ENCODE peak calls at places on chromosomes 16 and 17, in four cellular contexts. S is mesendoderm, V is tibial nerve, C is MM.1S. L is an unnamed sample.

GRCh38 chr16:31093132-31093703 is 1.4 kb downstream of the VKORC1 start:
- DNase-seq in C (no peak), S (peak), V (no peak), L (no peak)

GRCh38 chr16:10501016-10501607 is 79.3 kb downstream of the EMP2 start:
- DNase-seq in C (no peak), V (no peak), S (peak), L (peak)

GRCh38 chr17:59830007-59830630 is 62.6 kb downstream of the TUBD1 start:
- DNase-seq in S (no peak), C (no peak), V (no peak), L (no peak)

GRCh38 chr17:31649302-31649701 is 209.7 kb downstream of the COPRS start:
- DNase-seq in V (no peak), C (no peak), S (no peak), L (no peak)

GRCh38 chr17:83067718-83068261 is 11.6 kb upstream of the METRNL start:
- DNase-seq in V (no peak), C (peak), S (no peak), L (no peak)

GRCh38 chr17:36720131-36720530 is 118.7 kb downstream of the MRM1 start:
- DNase-seq in C (no peak), V (no peak), S (no peak), L (no peak)

GRCh38 chr17:82889496-82890338 is 49.9 kb upstream of the ZNF750 start:
- DNase-seq in C (no peak), V (no peak), S (peak), L (no peak)

GRCh38 chr17:50452627-50453300 is 15.9 kb downstream of the CHAD start:
- DNase-seq in V (no peak), C (no peak), S (no peak), L (no peak)

GRCh38 chr16:15865742-15866141 is 8.9 kb upstream of the MYH11 start:
- DNase-seq in C (no peak), S (no peak), V (no peak), L (no peak)

GRCh38 chr17:14299261-14300093 is 1.4 kb upstream of the HS3ST3B1 start:
- DNase-seq in S (peak), C (no peak), V (no peak), L (no peak)

GRCh38 chr17:46832945-46833839 is 14.7 kb upstream of the WNT3 start:
- DNase-seq in S (peak), C (no peak), V (no peak), L (no peak)

GRCh38 chr16:26550111-26550610 is 516.6 kb upstream of the C16orf82 start:
- DNase-seq in S (peak), V (no peak), C (peak), L (no peak)

GRCh38 chr17:58611331-58611730 is 80.5 kb downstream of the TEX14 start:
- DNase-seq in C (no peak), S (no peak), V (no peak), L (no peak)

GRCh38 chr16:23423496-23424049 is 29.4 kb downstream of the COG7 start:
- DNase-seq in S (no peak), V (peak), C (no peak), L (no peak)

GRCh38 chr16:11946433-11946832 is 4.6 kb upstream of the NPIPB2 start:
- DNase-seq in V (no peak), C (no peak), S (no peak), L (no peak)

GRCh38 chr17:6554871-6555330 is 1.5 kb downstream of the PITPNM3 start:
- DNase-seq in S (peak), C (no peak), V (no peak), L (no peak)

GRCh38 chr16:83906690-83907089 is 7.8 kb downstream of the MLYCD start:
- DNase-seq in C (no peak), V (no peak), S (no peak), L (no peak)

GRCh38 chr16:51872536-51872935 is 674.4 kb downstream of the TOX3 start:
- DNase-seq in S (no peak), C (no peak), V (no peak), L (no peak)

GRCh38 chr16:11913425-11914079 is 2.2 kb downstream of the GSPT1 start:
- DNase-seq in C (no peak), S (peak), V (no peak), L (no peak)

GRCh38 chr17:32349503-32349853 is 479 bp upstream of the ZNF207 start:
- DNase-seq in C (peak), V (no peak), S (peak), L (no peak)

GRCh38 chr16:66248096-66248495 is 118.4 kb upstream of the CDH5 start:
- DNase-seq in S (no peak), C (no peak), V (peak), L (no peak)

GRCh38 chr17:2436516-2436915 is 35.7 kb upstream of the MNT start:
- DNase-seq in S (no peak), V (no peak), C (peak), L (no peak)

GRCh38 chr17:44074231-44074910 is 3.8 kb downstream of the G6PC3 start:
- DNase-seq in S (no peak), V (no peak), C (no peak), L (no peak)

GRCh38 chr16:22353188-22353919 is 21.1 kb downstream of the CDR2 start:
- DNase-seq in S (peak), V (no peak), C (no peak), L (no peak)

GRCh38 chr17:30290696-30291570 is 811 bp downstream of the BLMH start:
- DNase-seq in V (no peak), S (peak), C (peak), L (peak)

GRCh38 chr16:17944345-17944744 is 392.2 kb downstream of the NPIPA8 start:
- DNase-seq in C (no peak), S (peak), V (no peak), L (no peak)

GRCh38 chr16:22342082-22342481 is 32.3 kb downstream of the CDR2 start:
- DNase-seq in C (no peak), S (no peak), V (no peak), L (no peak)

GRCh38 chr16:85564277-85565051 is 48.7 kb upstream of the GSE1 start:
- DNase-seq in S (no peak), C (no peak), V (no peak), L (no peak)

GRCh38 chr17:6577686-6578263 is 21.4 kb upstream of the PITPNM3 start:
- DNase-seq in V (no peak), C (no peak), S (peak), L (no peak)

GRCh38 chr17:48878920-48879898 is 13.4 kb upstream of the ATP5MC1 start:
- DNase-seq in V (no peak), C (peak), S (peak), L (peak)

GRCh38 chr17:64244165-64244564 is 18.9 kb downstream of the TEX2 start:
- DNase-seq in V (no peak), S (peak), C (no peak), L (no peak)

GRCh38 chr17:64242633-64243032 is 20.4 kb downstream of the TEX2 start:
- DNase-seq in V (no peak), C (no peak), S (no peak), L (no peak)

GRCh38 chr17:64240261-64240740 is 22.8 kb downstream of the TEX2 start:
- DNase-seq in S (peak), V (no peak), C (no peak), L (no peak)

GRCh38 chr17:64243340-64243739 is 19.7 kb downstream of the TEX2 start:
- DNase-seq in S (no peak), C (no peak), V (no peak), L (no peak)

DNA sequence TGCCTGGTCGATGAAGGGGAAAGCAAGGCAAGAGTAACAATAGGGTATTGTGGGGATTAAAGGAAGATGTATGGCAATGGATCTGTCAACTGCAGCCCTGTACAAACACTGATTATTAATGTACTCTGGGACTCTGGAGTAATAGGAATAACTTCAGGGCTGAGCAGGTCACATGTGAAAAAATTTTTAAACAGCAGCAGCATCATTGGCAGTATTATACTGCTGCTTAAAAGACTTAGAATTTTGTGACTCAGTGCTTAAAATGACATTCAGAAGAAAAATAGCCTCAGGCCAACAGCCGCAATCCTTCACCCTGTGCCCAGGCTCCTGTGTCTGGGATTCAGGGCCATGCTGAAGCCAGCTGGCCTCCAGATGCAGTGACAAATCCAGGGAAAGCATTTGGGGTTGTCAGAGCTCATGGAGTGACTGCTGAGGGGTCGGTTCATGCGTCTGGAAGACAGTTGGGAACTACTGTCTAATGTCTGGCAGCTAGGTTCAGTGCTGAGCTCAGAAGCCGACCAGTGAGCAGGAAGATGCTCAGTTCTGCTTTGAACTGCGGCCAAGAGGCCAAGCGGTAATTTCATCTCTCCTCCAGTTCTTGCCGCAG is 22.2 kb downstream of the TEX2 start:
- DNase-seq in C (no peak), V (no peak), S (peak), L (no peak)
- H3K4me3 ChIP-seq in C (no peak), V (no peak), S (no peak), L (no peak)

DNA sequence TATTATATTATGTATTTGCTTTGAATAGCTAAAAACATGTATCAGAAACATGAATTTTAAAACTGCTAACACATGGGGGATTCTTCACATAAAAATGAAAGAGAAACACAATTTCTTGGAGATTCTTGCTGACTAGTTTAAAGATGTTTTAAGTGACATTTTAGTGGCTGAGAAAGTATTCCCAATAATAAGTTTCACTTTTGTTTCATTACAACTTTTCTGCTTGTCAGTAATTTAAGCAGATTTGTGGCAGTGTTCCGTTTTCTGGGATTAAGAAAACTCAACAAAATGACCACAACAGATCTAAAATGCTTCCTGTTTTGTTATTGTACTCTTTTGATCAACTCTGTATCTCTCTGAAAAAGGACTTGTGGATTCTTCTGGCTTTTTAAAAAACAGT is 75.9 kb downstream of the NLK start:
- DNase-seq in S (no peak), C (peak), V (no peak), L (peak)
- H3K4me3 ChIP-seq in S (no peak), C (peak), V (no peak), L (no peak)

GRCh38 chr17:39092672-39093250 is 58.7 kb downstream of the PLXDC1 start:
- DNase-seq in V (no peak), S (no peak), C (no peak), L (peak)
- H3K4me3 ChIP-seq in V (no peak), S (no peak), C (no peak), L (peak)

GRCh38 chr16:79286646-79287423 is 313.7 kb downstream of the MAF start:
- DNase-seq in S (no peak), V (peak), C (peak), L (peak)
- H3K4me3 ChIP-seq in S (no peak), V (peak), C (peak), L (no peak)

GRCh38 chr17:42460371-42460770 is 1.7 kb downstream of the ATP6V0A1 start:
- DNase-seq in V (no peak), C (no peak), S (no peak), L (no peak)
- H3K4me3 ChIP-seq in V (peak), C (peak), S (no peak), L (no peak)

GRCh38 chr16:48011888-48012658 is 143.7 kb downstream of the ABCC12 start:
- DNase-seq in C (peak), V (no peak), S (no peak), L (peak)
- H3K4me3 ChIP-seq in C (peak), V (no peak), S (no peak), L (no peak)

GRCh38 chr16:87602005-87602790 is at the start of gene JPH3:
- DNase-seq in C (no peak), V (no peak), S (peak), L (peak)
- H3K4me3 ChIP-seq in C (no peak), V (no peak), S (peak), L (peak)

DNA sequence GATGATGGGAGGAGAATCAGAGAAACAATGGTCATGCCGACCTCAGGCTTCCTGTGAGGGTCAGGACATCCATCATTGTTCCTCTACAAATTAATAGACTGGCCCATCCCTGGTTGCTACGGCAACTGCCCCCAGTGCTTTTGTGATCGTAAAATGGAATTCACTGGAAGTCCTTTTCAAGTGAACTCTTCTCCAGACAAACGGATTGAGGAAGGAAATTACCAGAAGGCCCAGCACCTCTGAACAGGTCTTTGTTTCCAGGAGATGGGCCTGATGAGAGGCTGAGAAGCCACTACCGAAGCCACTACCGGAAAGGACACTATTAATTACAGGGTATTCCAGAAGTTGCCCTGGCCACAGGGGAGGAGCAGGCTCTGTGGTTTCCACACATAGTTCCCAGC is 126.0 kb downstream of the MGAT5B start:
- DNase-seq in C (no peak), V (no peak), S (no peak), L (no peak)
- H3K4me3 ChIP-seq in C (no peak), V (no peak), S (no peak), L (no peak)

GRCh38 chr17:45228985-45229517 is 7.4 kb downstream of the FMNL1 start:
- DNase-seq in S (peak), V (peak), C (peak), L (no peak)
- H3K4me3 ChIP-seq in S (no peak), V (peak), C (peak), L (no peak)

DNA sequence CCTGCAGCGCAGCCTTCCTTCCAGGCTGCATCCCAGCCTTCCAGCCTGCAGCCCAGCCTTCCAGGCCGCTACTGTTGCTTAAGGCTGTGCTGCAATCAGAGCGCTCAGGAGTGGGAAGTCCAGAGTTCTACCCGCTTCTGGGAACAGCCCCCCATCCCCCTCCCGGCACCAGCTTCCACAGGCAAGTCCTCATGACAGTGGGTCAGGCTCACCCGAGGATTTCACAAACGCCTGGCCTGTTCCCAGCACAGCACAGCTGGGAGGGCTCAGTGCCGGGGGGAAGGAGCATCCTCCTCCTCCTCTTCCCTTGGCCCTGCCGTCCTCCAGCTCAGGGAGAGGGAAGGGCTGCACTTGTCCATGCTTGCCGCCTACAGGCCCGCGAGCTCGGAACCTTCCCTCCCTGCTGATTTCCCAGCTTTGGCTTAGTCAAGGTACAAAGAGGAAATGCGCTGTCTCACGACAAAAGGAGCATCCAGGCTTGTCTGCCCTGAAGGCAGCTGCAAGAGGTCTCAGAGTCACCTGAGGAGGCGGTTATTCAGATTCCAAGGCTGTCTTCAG is 8.3 kb downstream of the SOCS3 start:
- DNase-seq in C (no peak), S (peak), V (peak), L (no peak)
- H3K4me3 ChIP-seq in C (no peak), S (no peak), V (no peak), L (no peak)